ENCODE peak calls at places on chromosomes 13 and 19, in six cellular contexts. D is effector CD4-positive, alpha-beta T cell; A is activated T-cell treated with anti-CD3 and anti-CD28 coated beads for 24 hours; F is lower leg skin; S is activated naive CD8-positive, alpha-beta T cell treated with anti-CD3 and anti-CD28 coated beads for 36 hours; C is effector memory CD4-positive, alpha-beta T cell. Z is an unnamed sample.

GRCh38 chr19:610071-610800 is 20.6 kb downstream of the HCN2 start:
- DNase-seq in D (no peak), A (no peak), F (no peak), S (peak), C (peak), Z (no peak)

GRCh38 chr13:43494206-43494605 is 292.6 kb downstream of the ENOX1 start:
- DNase-seq in D (no peak), A (no peak), F (no peak), S (no peak), C (no peak), Z (no peak)

GRCh38 chr13:32790731-32791130 is 204.5 kb downstream of the PDS5B start:
- DNase-seq in D (no peak), A (no peak), F (no peak), S (no peak), C (no peak), Z (no peak)

GRCh38 chr19:56660381-56661105 is 11.0 kb downstream of the ZNF835 start:
- DNase-seq in D (no peak), A (no peak), F (no peak), S (peak), C (no peak), Z (no peak)

GRCh38 chr13:114108141-114108761 is 24.2 kb downstream of the RASA3 start:
- DNase-seq in D (no peak), A (no peak), F (no peak), S (no peak), C (no peak), Z (no peak)

GRCh38 chr19:6125571-6125989 is 9.9 kb upstream of the ACSBG2 start:
- DNase-seq in D (peak), A (peak), F (peak), S (peak), C (peak), Z (no peak)

GRCh38 chr13:114314074-114314912 is at the start of gene CHAMP1:
- DNase-seq in D (peak), A (peak), F (peak), S (peak), C (peak), Z (peak)

GRCh38 chr13:86933676-86934075 is 737.5 kb upstream of the SLITRK5 start:
- DNase-seq in D (no peak), A (no peak), F (no peak), S (no peak), C (no peak), Z (no peak)

GRCh38 chr13:114081761-114082681 is 50.4 kb downstream of the RASA3 start:
- DNase-seq in D (no peak), A (no peak), F (no peak), S (no peak), C (no peak), Z (no peak)

GRCh38 chr19:13031917-13032623 is 36.8 kb downstream of the NFIX start:
- DNase-seq in D (no peak), A (no peak), F (no peak), S (no peak), C (no peak), Z (peak)

GRCh38 chr13:45367358-45367757 is 26.4 kb upstream of the TPT1 start:
- DNase-seq in D (peak), A (peak), F (peak), S (peak), C (peak), Z (peak)

GRCh38 chr13:23598371-23598770 is 28.2 kb downstream of the TNFRSF19 start:
- DNase-seq in D (no peak), A (no peak), F (no peak), S (no peak), C (no peak), Z (no peak)

GRCh38 chr13:48769107-48769704 is 115.5 kb downstream of the CYSLTR2 start:
- DNase-seq in D (peak), A (peak), F (peak), S (peak), C (peak), Z (peak)

GRCh38 chr19:44903602-44904425 is 1.8 kb upstream of the APOE start:
- DNase-seq in D (peak), A (peak), F (peak), S (peak), C (peak), Z (peak)

GRCh38 chr19:41993612-41994483 is at the start of gene ATP1A3:
- DNase-seq in D (peak), A (peak), F (no peak), S (peak), C (peak), Z (peak)

GRCh38 chr13:59318320-59318930 is 845.3 kb downstream of the DIAPH3 start:
- DNase-seq in D (peak), A (peak), F (peak), S (peak), C (peak), Z (peak)

Z was measured in nucleus accumbens.